ENCODE peak calls at places on chromosomes 12 and 14, in six cellular contexts. X is ELF-1; G is stromal cell of bone marrow; N is RCC 7860; Y is body of pancreas; Z is activated T-cell treated with anti-CD3 and anti-CD28 coated beads, Interleukin-2, amount 50 U/mL, for 4 hours. P is an unnamed sample.

GRCh38 chr12:94150483-94151225 is 2.3 kb downstream of the PLXNC1 start:
- DNase-seq in X (peak), G (no peak), N (no peak), Y (no peak), Z (peak), P (no peak)

GRCh38 chr12:68686262-68686594 is 550 bp upstream of the NUP107 start:
- DNase-seq in X (no peak), G (no peak), N (no peak), Y (no peak), Z (no peak), P (no peak)

GRCh38 chr14:103522649-103523582 is at the start of gene CKB:
- DNase-seq in X (peak), G (no peak), N (no peak), Y (peak), Z (no peak), P (no peak)

GRCh38 chr14:89262041-89262440 is 155.0 kb downstream of the FOXN3 start:
- DNase-seq in X (no peak), G (no peak), N (no peak), Y (no peak), Z (no peak), P (no peak)

GRCh38 chr14:35366048-35366428 is 38.5 kb downstream of the NFKBIA start:
- DNase-seq in X (no peak), G (peak), N (peak), Y (peak), Z (no peak), P (no peak)

GRCh38 chr12:25701290-25701689 is 148.2 kb upstream of the LMNTD1 start:
- DNase-seq in X (no peak), G (no peak), N (peak), Y (no peak), Z (no peak), P (no peak)

GRCh38 chr14:33061667-33062325 is 123.1 kb downstream of the NPAS3 start:
- DNase-seq in X (peak), G (no peak), N (no peak), Y (no peak), Z (no peak), P (no peak)

GRCh38 chr14:51653855-51654548 is 2.3 kb downstream of the FRMD6 start:
- DNase-seq in X (no peak), G (no peak), N (no peak), Y (no peak), Z (no peak), P (no peak)

GRCh38 chr14:90599748-90600507 is 203.1 kb downstream of the CALM1 start:
- DNase-seq in X (no peak), G (peak), N (no peak), Y (no peak), Z (no peak), P (peak)

GRCh38 chr14:52862652-52863338 is 71.4 kb upstream of the GNPNAT1 start:
- DNase-seq in X (no peak), G (peak), N (no peak), Y (no peak), Z (no peak), P (no peak)

GRCh38 chr12:120224304-120225199 is 23.6 kb upstream of the RPLP0 start:
- DNase-seq in X (no peak), G (no peak), N (no peak), Y (peak), Z (no peak), P (no peak)

GRCh38 chr14:99509871-99510555 is 28.8 kb downstream of the CCNK start:
- DNase-seq in X (no peak), G (no peak), N (no peak), Y (no peak), Z (no peak), P (no peak)

GRCh38 chr12:131606218-131606899 is 104.5 kb upstream of the SFSWAP start:
- DNase-seq in X (no peak), G (no peak), N (no peak), Y (no peak), Z (no peak), P (no peak)

GRCh38 chr14:101217972-101218371 is 314.4 kb upstream of the RTL1 start:
- DNase-seq in X (no peak), G (no peak), N (no peak), Y (no peak), Z (no peak), P (peak)

GRCh38 chr12:18074001-18074400 is 16.0 kb downstream of the RERGL start:
- DNase-seq in X (no peak), G (no peak), N (no peak), Y (no peak), Z (no peak), P (no peak)

GRCh38 chr12:124833693-124834122 is 30.0 kb downstream of the SCARB1 start:
- DNase-seq in X (peak), G (no peak), N (no peak), Y (no peak), Z (no peak), P (no peak)

GRCh38 chr12:6541371-6542165 is 7.3 kb downstream of the GAPDH start:
- DNase-seq in X (peak), G (no peak), N (no peak), Y (no peak), Z (no peak), P (no peak)

GRCh38 chr14:32167907-32168306 is 33.9 kb upstream of the RNU6-7 start:
- DNase-seq in X (no peak), G (no peak), N (peak), Y (no peak), Z (no peak), P (no peak)

GRCh38 chr14:64804754-64805260 is 74.9 kb downstream of the SPTB start:
- DNase-seq in X (no peak), G (no peak), N (no peak), Y (no peak), Z (no peak), P (peak)

GRCh38 chr14:93975791-93976476 is 436 bp downstream of the ASB2 start:
- DNase-seq in X (no peak), G (no peak), N (no peak), Y (no peak), Z (no peak), P (no peak)

GRCh38 chr14:96104469-96105057 is 65.4 kb downstream of the C14orf132 start:
- DNase-seq in X (peak), G (peak), N (peak), Y (peak), Z (no peak), P (peak)

GRCh38 chr14:93039649-93040315 is 75.9 kb downstream of the ITPK1 start:
- DNase-seq in X (no peak), G (no peak), N (no peak), Y (no peak), Z (no peak), P (no peak)

GRCh38 chr12:47742253-47742825 is 16.3 kb downstream of the RAPGEF3 start:
- DNase-seq in X (peak), G (no peak), N (peak), Y (peak), Z (peak), P (no peak)

GRCh38 chr14:49634547-49635334 is at the start of gene DNAAF2:
- DNase-seq in X (peak), G (peak), N (peak), Y (peak), Z (peak), P (no peak)

GRCh38 chr14:23078692-23079116 is 16.2 kb downstream of the ACIN1 start:
- DNase-seq in X (peak), G (peak), N (peak), Y (peak), Z (no peak), P (peak)

GRCh38 chr12:80811957-80812708 is 95.4 kb downstream of the MYF5 start:
- DNase-seq in X (no peak), G (no peak), N (no peak), Y (no peak), Z (no peak), P (no peak)

GRCh38 chr12:9760699-9761406 is at the start of gene CD69:
- DNase-seq in X (no peak), G (no peak), N (peak), Y (peak), Z (peak), P (no peak)

GRCh38 chr12:3333583-3333982 is 157.4 kb upstream of the PRMT8 start:
- DNase-seq in X (peak), G (no peak), N (no peak), Y (no peak), Z (no peak), P (no peak)

P was measured in mesenteric fat pad.